ENCODE peak calls at places on chromosomes 13 and 19, in six cellular contexts. D, X, N, P, Q and S are unnamed samples.

GRCh38 chr19:31214086-31214485 is 135.2 kb downstream of the TSHZ3 start:
- DNase-seq in D (no peak), X (no peak), N (no peak), P (peak; percentile 97), Q (peak; percentile 71), S (peak; percentile 75)

GRCh38 chr13:36418022-36418805 is 14.1 kb upstream of the CCNA1 start:
- DNase-seq in D (no peak), Q (no peak), X (no peak), N (no peak), P (no peak), S (no peak)

GRCh38 chr19:34507414-34508067 is 26.0 kb downstream of the WTIP start:
- DNase-seq in D (no peak), Q (no peak), P (no peak), N (no peak), X (no peak), S (no peak)

GRCh38 chr13:23506821-23507210 is 63.4 kb upstream of the TNFRSF19 start:
- DNase-seq in D (no peak), P (peak; percentile 68), Q (no peak), X (no peak), N (no peak), S (no peak)

GRCh38 chr13:114007566-114007965 is 33.7 kb upstream of the C13orf46 start:
- DNase-seq in D (no peak), X (no peak), N (no peak), P (no peak), Q (peak; percentile 41), S (no peak)

GRCh38 chr13:23969672-23970071 is 72.4 kb upstream of the C1QTNF9B start:
- DNase-seq in Q (no peak), N (no peak), P (no peak), X (no peak), D (no peak), S (no peak)

GRCh38 chr13:98570929-98571372 is 6.0 kb downstream of the STK24 start:
- DNase-seq in P (no peak), D (peak; percentile 83), N (peak; percentile 49), X (no peak), Q (no peak), S (no peak)

GRCh38 chr19:39310558-39311311 is 9.9 kb downstream of the LRFN1 start:
- DNase-seq in D (no peak), Q (no peak), P (no peak), N (no peak), X (peak; percentile 10), S (no peak)

GRCh38 chr19:45153339-45154063 is 7.3 kb downstream of the NKPD1 start:
- DNase-seq in Q (peak; percentile 74), N (no peak), D (no peak), P (no peak), X (peak; percentile 8), S (peak; percentile 21)

GRCh38 chr19:50050406-50051223 is 24.8 kb downstream of the ZNF473 start:
- DNase-seq in P (peak; percentile 54), Q (peak; percentile 88), N (peak; percentile 56), X (peak; percentile 50), D (no peak), S (peak; percentile 82)